ENCODE peak calls at places on chromosomes 4 and X, in four cellular contexts. K, L, F and Y are unnamed samples.

GRCh38 chrX:103779156-103779555 is 2.5 kb downstream of the PLP1 start:
- DNase-seq in K (no peak), L (no peak), F (no peak), Y (no peak)

GRCh38 chrX:51860679-51861078 is 32.7 kb upstream of the MAGED1 start:
- DNase-seq in K (peak), L (no peak), F (no peak), Y (no peak)

GRCh38 chr4:165393704-165394103 is 14.9 kb downstream of the CPE start:
- DNase-seq in K (no peak), L (no peak), F (no peak), Y (no peak)

GRCh38 chr4:151169223-151169622 is 69.8 kb downstream of the RPS3A start:
- DNase-seq in K (no peak), L (peak), F (no peak), Y (no peak)

GRCh38 chrX:37783284-37783683 is 3.4 kb downstream of the CYBB start:
- DNase-seq in K (no peak), L (no peak), F (no peak), Y (no peak)

GRCh38 chrX:30570505-30570904 is 7.1 kb downstream of the TASL start:
- DNase-seq in K (no peak), L (no peak), F (no peak), Y (no peak)

GRCh38 chr4:107468812-107469211 is 251.2 kb downstream of the PAPSS1 start:
- DNase-seq in K (no peak), L (no peak), F (no peak), Y (no peak)

GRCh38 chr4:25144870-25145481 is 15.3 kb downstream of the SEPSECS start:
- DNase-seq in K (peak), L (no peak), F (no peak), Y (no peak)

GRCh38 chr4:153137168-153137567 is 67.1 kb upstream of the TRIM2 start:
- DNase-seq in K (peak), L (no peak), F (no peak), Y (no peak)

GRCh38 chr4:22003878-22004277 is 55.3 kb upstream of the KCNIP4 start:
- DNase-seq in K (no peak), L (no peak), F (no peak), Y (no peak)

GRCh38 chr4:37836838-37837413 is 10.4 kb downstream of the PGM2 start:
- DNase-seq in K (no peak), L (no peak), F (no peak), Y (no peak)

GRCh38 chr4:16686195-16686594 is 212.2 kb downstream of the LDB2 start:
- DNase-seq in K (no peak), L (no peak), F (no peak), Y (no peak)

GRCh38 chr4:95059630-95060029 is 301.9 kb downstream of the BMPR1B start:
- DNase-seq in K (no peak), L (no peak), F (no peak), Y (no peak)

GRCh38 chr4:182643801-182644311 is 273.3 kb downstream of the DCTD start:
- DNase-seq in K (peak), L (no peak), F (no peak), Y (no peak)

GRCh38 chr4:2417196-2417764 is 1.2 kb downstream of the ZFYVE28 start:
- DNase-seq in K (no peak), L (no peak), F (no peak), Y (no peak)

GRCh38 chr4:188811116-188811515 is 671.9 kb downstream of the TRIML1 start:
- DNase-seq in K (no peak), L (no peak), F (no peak), Y (no peak)

GRCh38 chr4:142817442-142817841 is 28.7 kb downstream of the INPP4B start:
- DNase-seq in K (peak), L (no peak), F (no peak), Y (no peak)